ENCODE peak calls at places on chromosomes 3 and 15, in four cellular contexts. P is neural progenitor cell, H is HCT116, W is PC-3. Q is an unnamed sample.
A peak's percentile ranks its signal among the peaks of the same experiment; 100 is the strongest.

GRCh38 chr3:197372076-197372661 is 73.8 kb upstream of the DLG1 start:
- DNase-seq in H (no peak), W (peak; percentile 98), P (peak; percentile 39), Q (peak; percentile 93)

GRCh38 chr15:39881790-39882189 is 38.3 kb downstream of the GPR176 start:
- DNase-seq in W (no peak), H (no peak), P (no peak), Q (no peak)

GRCh38 chr3:148230473-148230872 is 467.2 kb upstream of the AGTR1 start:
- DNase-seq in W (peak; percentile 47), P (no peak), H (no peak), Q (no peak)

GRCh38 chr3:27392950-27393679 is 23.9 kb upstream of the NEK10 start:
- DNase-seq in W (no peak), P (no peak), H (no peak), Q (no peak)

GRCh38 chr15:29309139-29309538 is 39.5 kb upstream of the NSMCE3 start:
- DNase-seq in P (no peak), H (no peak), W (no peak), Q (no peak)

GRCh38 chr15:74511583-74511982 is 29.4 kb upstream of the ARID3B start:
- DNase-seq in P (no peak), H (no peak), W (no peak), Q (no peak)

GRCh38 chr3:149198611-149199010 is 23.0 kb downstream of the CP start:
- DNase-seq in P (peak; percentile 72), W (no peak), H (no peak), Q (peak; percentile 5)

GRCh38 chr15:88487796-88488523 is 20.5 kb downstream of the MRPS11 start:
- DNase-seq in H (no peak), W (no peak), P (peak; percentile 35), Q (peak; percentile 11)

GRCh38 chr3:152944671-152945070 is 109.7 kb downstream of the P2RY1 start:
- DNase-seq in W (no peak), H (no peak), P (no peak), Q (no peak)

GRCh38 chr3:152943645-152944044 is 108.7 kb downstream of the P2RY1 start:
- DNase-seq in H (peak; percentile 33), P (no peak), W (peak; percentile 65), Q (peak; percentile 17)

GRCh38 chr3:152938974-152939636 is 104.2 kb downstream of the P2RY1 start:
- DNase-seq in W (no peak), H (no peak), P (no peak), Q (no peak)

GRCh38 chr3:152942366-152942765 is 107.4 kb downstream of the P2RY1 start:
- DNase-seq in P (no peak), H (no peak), W (peak; percentile 70), Q (peak; percentile 50)

DNA sequence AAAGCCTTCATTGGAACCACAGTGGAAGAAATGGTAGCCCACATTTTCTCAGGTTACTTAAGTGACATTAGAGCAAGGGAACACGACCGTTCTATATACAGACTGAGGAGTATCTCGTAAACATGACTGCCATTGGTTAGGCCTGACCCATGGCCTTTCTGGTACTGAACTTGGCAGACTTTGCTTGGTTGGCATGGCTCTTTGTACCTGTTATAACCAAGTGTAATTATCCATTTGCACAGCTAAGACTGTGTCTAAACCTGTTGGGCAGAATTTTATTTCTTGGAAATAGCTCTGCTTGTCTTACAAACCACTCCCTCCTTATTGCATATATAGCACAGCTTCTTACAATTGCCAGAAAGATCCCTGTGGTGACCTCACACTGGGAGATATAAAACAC is 106.9 kb downstream of the P2RY1 start:
- DNase-seq in H (no peak), P (no peak), W (no peak), Q (no peak)
- TF ChIP-seq EZH2phosphoT487 in H (no peak), P (no peak), W (no peak), Q (no peak)

DNA sequence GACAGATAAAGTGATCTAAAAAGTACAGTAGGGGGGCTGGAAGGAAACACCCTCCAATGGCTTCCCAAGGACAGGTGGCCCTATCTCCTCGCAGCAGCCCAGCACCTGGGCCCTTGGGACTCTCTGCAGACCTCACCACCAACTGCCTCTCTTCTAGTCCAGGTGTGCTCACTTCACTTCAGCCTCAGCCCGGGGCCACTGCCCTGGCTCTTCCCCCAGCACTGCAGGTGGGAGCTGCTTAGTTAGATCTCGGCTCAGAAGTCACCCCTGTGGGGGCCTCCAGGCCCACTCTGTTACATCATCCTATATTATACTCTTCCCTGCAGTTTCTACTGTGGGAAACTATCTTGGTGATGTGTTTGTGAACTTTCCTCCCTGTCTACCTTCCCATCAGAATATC is 2.0 kb downstream of the KLF15 start:
- DNase-seq in P (no peak), H (no peak), W (no peak), Q (no peak)
- H3K4me3 ChIP-seq in P (peak overlapping the region; percentile 70), H (peak overlapping the region; percentile 68), W (no peak overlapping the region), Q (no peak overlapping the region)

DNA sequence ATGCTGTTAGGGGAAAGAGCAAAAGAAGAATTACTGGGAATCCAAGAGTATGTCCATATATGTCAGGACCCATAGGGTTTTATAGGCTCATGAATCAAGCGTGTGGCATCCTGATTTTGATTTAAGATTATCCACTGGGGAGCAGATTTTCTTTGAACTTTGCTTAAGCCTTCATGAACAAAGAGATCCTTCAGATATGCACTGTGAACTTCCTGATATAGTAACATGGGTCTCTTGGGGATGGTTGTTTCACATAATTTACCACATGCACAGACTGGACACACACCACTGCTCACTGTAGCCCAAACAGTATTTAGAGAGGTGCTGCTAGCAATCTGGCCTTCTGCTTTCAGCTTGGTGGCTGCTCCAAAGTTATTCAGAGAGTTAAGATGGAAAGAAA is 200.9 kb upstream of the ZPLD1 start:
- DNase-seq in W (peak; percentile 78), H (no peak), P (no peak), Q (no peak)
- H3K9ac ChIP-seq in W (no peak overlapping the region), H (no peak overlapping the region), P (no peak overlapping the region), Q (no peak overlapping the region)

GRCh38 chr3:46906471-46907058 is 29.0 kb downstream of the PTH1R start:
- DNase-seq in P (no peak), H (no peak), W (no peak), Q (no peak)

GRCh38 chr3:46908294-46908985 is 30.9 kb downstream of the PTH1R start:
- DNase-seq in H (no peak), P (no peak), W (peak; percentile 36), Q (peak; percentile 71)

GRCh38 chr3:46907960-46908293 is 30.4 kb downstream of the PTH1R start:
- DNase-seq in P (no peak), W (no peak), H (no peak), Q (no peak)

GRCh38 chr3:46905661-46906451 is 28.3 kb downstream of the PTH1R start:
- DNase-seq in P (no peak), H (no peak), W (no peak), Q (no peak)

DNA sequence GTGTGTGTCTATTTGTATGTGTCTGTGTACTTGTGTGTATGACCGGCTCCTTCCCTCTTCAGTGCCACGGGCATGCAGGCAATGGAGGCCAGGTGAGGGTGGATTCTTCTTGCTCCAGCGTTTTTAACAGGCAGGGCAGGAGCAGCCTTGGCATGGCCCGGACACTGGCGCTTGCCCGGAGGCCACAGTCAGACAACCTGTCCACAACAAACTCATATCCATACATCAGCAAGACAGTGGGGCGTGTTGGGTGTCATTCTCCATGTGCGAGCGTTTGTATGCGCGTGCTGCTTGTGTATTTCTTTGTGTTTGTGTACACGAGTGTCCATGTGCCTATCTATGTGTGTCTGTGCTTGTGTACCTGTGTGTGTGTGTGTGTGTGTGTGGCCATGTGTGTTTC is 29.8 kb downstream of the PTH1R start:
- DNase-seq in W (no peak), P (no peak), H (no peak), Q (no peak)
- TF ChIP-seq EZH2phosphoT487 in W (no peak), P (no peak), H (no peak), Q (no peak)

DNA sequence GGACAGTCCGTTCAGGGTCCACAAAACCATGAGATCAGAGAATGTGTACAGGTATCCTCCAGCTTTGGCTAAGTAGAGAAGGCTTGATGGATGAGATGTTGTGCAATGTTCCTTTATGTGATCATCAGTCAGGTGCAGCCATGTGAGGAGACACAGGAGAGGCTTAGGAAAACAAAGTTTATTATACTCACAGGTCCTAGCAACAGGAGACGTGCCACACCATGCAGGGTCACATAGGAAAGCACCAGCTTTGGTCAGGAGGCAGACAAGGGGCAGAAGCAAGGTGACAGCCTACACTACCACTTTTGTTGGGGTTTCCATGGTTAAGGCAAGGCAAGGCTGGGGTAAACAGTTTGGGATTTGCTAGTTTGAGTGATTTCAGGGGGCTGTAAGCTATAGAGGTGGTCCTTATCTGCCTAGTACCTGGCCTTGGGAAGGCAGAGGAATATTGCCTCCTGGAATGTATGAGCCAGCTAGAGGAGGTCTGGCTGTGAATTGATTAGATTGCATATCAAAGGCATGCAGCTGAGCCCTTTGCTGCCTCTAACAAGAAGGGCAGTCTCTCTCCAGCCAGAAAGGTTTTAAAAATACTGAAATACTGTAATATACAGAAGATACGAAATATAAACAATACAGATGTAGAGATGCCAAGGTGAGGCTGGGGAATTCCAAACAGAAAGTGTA is 248.6 kb downstream of the RYR3 start:
- DNase-seq in H (no peak), P (no peak), W (no peak), Q (no peak)
- H3K4me3 ChIP-seq in H (no peak overlapping the region), P (no peak overlapping the region), W (no peak overlapping the region), Q (no peak overlapping the region)

DNA sequence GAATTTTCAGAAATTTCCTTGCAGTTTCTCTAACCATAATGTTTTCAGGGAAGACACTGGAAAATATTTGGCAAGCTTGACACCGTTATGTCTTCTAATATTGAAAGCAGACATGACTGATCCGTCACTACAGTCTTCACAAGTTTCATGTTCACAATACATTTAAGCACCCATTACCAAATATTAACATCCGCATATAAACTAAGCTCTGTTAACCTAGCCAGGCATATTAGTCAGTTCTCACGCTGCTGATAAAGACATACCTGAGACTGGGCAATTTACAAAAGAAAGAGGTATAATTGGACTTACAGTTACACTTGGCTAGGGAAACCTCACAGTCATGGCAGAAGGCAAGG is 162.7 kb upstream of the LYSMD4 start:
- DNase-seq in H (no peak), P (no peak), W (no peak), Q (no peak)
- H3K9ac ChIP-seq in H (no peak overlapping the region), P (no peak overlapping the region), W (no peak overlapping the region), Q (no peak overlapping the region)

DNA sequence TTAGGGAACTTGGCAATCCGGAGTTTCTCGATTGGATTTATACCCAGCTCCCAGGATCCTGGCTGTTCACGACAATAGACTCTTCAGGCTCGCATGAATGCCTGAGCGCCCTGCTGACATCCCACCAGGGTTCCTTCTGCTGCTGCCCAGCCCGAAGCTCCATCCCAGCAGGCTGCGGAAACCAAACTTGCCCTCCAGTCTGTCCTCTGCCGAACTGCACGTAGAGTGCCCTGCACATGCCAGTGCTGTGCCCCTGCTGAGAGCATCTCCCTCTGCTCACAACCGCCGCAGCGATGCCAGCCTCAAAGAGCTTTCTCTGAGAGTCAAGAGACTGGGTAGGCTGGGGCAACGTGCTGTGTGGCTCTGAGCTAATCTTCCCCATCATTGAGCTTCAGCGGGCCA is 6.9 kb downstream of the ADAMTS7 start:
- DNase-seq in P (peak; percentile 72), H (no peak), W (no peak), Q (no peak)
- TF ChIP-seq EZH2phosphoT487 in P (no peak), H (no peak), W (no peak), Q (no peak)

GRCh38 chr3:46974421-46975227 is 1.9 kb downstream of the CCDC12 start:
- DNase-seq in H (no peak), W (no peak), P (no peak), Q (no peak)
- H3K4me3 ChIP-seq in H (peak overlapping the region; percentile 74), W (peak overlapping the region; percentile 87), P (no peak overlapping the region), Q (peak overlapping the region; percentile 90)

GRCh38 chr15:73426458-73426994 is 16.4 kb upstream of the REC114 start:
- DNase-seq in P (no peak), H (no peak), W (no peak), Q (no peak)
- H3K9ac ChIP-seq in P (no peak overlapping the region), H (no peak overlapping the region), W (no peak overlapping the region), Q (no peak overlapping the region)

GRCh38 chr3:160400048-160400630 is 689 bp downstream of the SMC4 start:
- DNase-seq in P (peak; percentile 57), W (peak; percentile 21), H (no peak), Q (peak; percentile 83)
- TF ChIP-seq EZH2phosphoT487 in P (no peak), W (no peak), H (no peak), Q (no peak)

Q was measured in GM23248.